ENCODE peak calls at places on chromosomes 1 and 21, in eight cellular contexts. E is testis, N is right lobe of liver, L is uterus, T is breast epithelium, K is H54, H is HCT116, P is heart left ventricle. M is an unnamed sample.

GRCh38 chr1:23908453-23909341 is 4.5 kb downstream of the CNR2 start:
- DNase-seq in E (no peak), N (no peak), L (no peak), T (no peak), K (no peak), H (no peak), P (peak; percentile 39), M (no peak)

GRCh38 chr1:47972864-47973437 is 24.2 kb downstream of the TRABD2B start:
- DNase-seq in E (peak; percentile 22), N (no peak), L (no peak), T (no peak), K (no peak), H (no peak), P (no peak), M (no peak)

GRCh38 chr1:178501705-178502329 is 5.1 kb upstream of the CLEC20A start:
- DNase-seq in E (peak; percentile 79), N (peak; percentile 77), L (peak; percentile 37), T (no peak), K (peak; percentile 81), H (peak; percentile 48), P (peak; percentile 75), M (peak; percentile 57)

GRCh38 chr1:176577651-176578197 is 114.7 kb downstream of the PAPPA2 start:
- DNase-seq in E (no peak), N (no peak), L (no peak), T (no peak), K (no peak), H (no peak), P (no peak), M (no peak)

GRCh38 chr1:221035680-221036153 is 156.5 kb downstream of the HLX start:
- DNase-seq in E (no peak), N (no peak), L (no peak), T (no peak), K (peak; percentile 15), H (no peak), P (no peak), M (peak; percentile 73)

GRCh38 chr1:230401763-230402294 is 24.3 kb downstream of the PGBD5 start:
- DNase-seq in E (no peak), N (no peak), L (no peak), T (no peak), K (no peak), H (no peak), P (no peak), M (no peak)

GRCh38 chr1:199759268-199759724 is 268.2 kb upstream of the NR5A2 start:
- DNase-seq in E (no peak), N (no peak), L (no peak), T (no peak), K (peak; percentile 19), H (peak; percentile 92), P (no peak), M (no peak)

GRCh38 chr1:163673756-163674155 is 352.0 kb downstream of the NUF2 start:
- DNase-seq in E (no peak), N (no peak), L (peak; percentile 72), T (no peak), K (no peak), H (no peak), P (no peak), M (no peak)

GRCh38 chr1:42319128-42319851 is 15.7 kb downstream of the FOXJ3 start:
- DNase-seq in E (no peak), N (no peak), L (no peak), T (no peak), K (no peak), H (no peak), P (no peak), M (no peak)

GRCh38 chr21:46066843-46067331 is 31.0 kb upstream of the COL6A2 start:
- DNase-seq in E (peak; percentile 41), N (no peak), L (peak; percentile 77), T (peak; percentile 17), K (no peak), H (no peak), P (peak; percentile 72), M (no peak)

GRCh38 chr21:45547211-45547900 is 5.1 kb upstream of the SLC19A1 start:
- DNase-seq in E (no peak), N (no peak), L (no peak), T (no peak), K (no peak), H (no peak), P (no peak), M (no peak)

GRCh38 chr1:8112611-8113256 is 86.6 kb upstream of the ERRFI1 start:
- DNase-seq in E (no peak), N (no peak), L (no peak), T (no peak), K (no peak), H (no peak), P (no peak), M (no peak)

GRCh38 chr1:65230741-65231439 is 78.5 kb upstream of the DNAJC6 start:
- DNase-seq in E (no peak), N (no peak), L (no peak), T (no peak), K (no peak), H (no peak), P (no peak), M (peak; percentile 97)

GRCh38 chr1:98766241-98766640 is 104.7 kb downstream of the SNX7 start:
- DNase-seq in E (no peak), N (no peak), L (no peak), T (no peak), K (no peak), H (no peak), P (no peak), M (no peak)

GRCh38 chr1:222288056-222288455 is 259.8 kb downstream of the HHIPL2 start:
- DNase-seq in E (peak; percentile 39), N (no peak), L (no peak), T (peak; percentile 52), K (peak; percentile 26), H (peak; percentile 21), P (no peak), M (peak; percentile 13)

GRCh38 chr1:58903450-58904298 is 119.8 kb upstream of the JUN start:
- DNase-seq in E (peak; percentile 93), N (peak; percentile 98), L (peak; percentile 96), T (peak; percentile 90), K (peak; percentile 77), H (peak; percentile 55), P (peak; percentile 97), M (peak; percentile 88)

DNA sequence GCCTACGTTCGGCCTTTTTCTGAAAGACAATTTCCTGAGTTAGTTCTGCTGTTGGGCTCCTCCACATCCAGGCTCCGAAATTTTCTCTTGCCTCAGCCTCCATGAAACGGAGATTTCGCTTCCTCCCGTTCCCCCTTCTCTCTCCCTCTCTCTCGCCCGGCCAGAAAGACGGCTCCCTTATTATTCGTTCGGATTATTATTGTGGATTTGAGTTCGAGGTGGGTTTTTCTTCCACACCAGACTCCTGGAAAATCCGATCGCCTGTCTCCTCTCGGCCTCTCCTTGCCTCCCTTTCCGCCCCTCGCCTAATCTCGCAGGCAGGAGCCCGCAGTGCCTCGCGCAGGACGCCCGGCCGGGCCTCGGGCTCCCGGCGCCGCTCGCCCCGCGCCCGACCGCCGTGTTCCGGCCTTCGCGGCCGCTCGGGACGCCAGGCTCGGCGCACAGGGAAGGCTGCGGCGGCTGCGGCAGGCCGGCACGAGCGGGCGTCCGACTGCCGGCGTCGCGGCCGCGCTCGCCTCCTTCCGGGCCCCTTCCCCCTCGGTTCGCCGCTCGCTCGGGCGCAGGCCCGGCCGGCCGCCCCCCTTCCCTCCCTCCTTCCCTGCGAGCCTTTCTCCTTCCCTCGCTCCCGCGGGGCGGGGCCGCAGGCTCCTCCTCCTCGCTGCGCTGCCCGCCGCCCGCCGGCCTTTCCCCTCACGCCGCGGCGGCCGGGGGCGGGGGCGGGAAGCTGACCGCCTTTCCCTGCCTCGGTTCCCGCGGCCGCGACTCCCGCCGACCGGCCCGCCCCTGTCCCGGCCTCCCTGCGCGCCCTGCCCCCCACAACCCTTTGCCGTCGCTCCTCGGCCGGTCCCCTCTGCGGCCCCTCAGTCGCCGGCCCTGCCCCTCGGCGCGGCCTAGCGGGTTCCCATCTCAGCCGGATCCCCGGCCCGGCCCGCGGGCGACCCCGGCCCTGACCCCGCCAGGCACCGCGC is at the start of gene ARHGEF11:
- DNase-seq in E (peak; percentile 92), N (peak; percentile 95), L (peak; percentile 94), T (peak; percentile 79), K (peak; percentile 90), H (peak; percentile 64), P (peak; percentile 95), M (peak; percentile 68)
- TF ChIP-seq POLR2A in E (no peak), N (peak; percentile 94), L (peak; percentile 51), T (no peak), K (peak; percentile 90), H (peak; percentile 48), P (no peak), M (peak; percentile 30)

DNA sequence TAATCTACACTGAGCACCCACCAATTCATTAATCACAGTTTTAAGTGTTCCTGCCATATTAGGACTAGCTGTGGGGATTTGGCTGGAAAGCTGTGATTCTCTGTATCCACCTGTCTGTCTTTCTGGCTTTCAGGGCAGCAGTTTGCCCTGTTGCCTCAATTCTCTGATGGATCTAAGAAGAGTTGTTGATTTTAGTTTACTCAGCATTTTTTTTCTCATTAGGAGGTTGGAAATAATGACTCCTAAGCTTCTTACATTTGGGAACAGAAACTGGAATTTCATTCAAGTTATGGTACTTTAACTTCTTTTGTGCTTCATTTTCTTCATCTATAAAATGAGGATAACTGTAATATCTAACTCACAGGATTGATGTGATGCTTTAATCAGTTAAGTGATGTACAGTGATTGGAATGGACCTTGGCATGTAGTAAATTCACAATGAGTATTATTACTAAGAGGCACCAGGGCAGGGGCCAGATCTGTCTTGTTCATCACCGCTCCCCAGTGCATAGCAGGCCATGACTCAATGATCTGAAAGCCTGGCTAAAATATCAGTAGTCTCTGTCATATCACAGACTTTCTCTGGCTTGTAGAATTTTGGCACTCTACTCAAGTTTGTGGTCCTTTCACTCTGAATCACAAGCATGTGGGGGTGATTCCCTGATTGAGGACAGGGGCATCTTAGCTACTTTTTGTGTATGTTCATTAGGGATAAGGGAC is 51.4 kb upstream of the GREM2 start:
- DNase-seq in E (no peak), N (no peak), L (no peak), T (no peak), K (no peak), H (no peak), P (no peak), M (no peak)
- TF ChIP-seq POLR2A in E (no peak), N (no peak), L (no peak), T (no peak), K (no peak), H (no peak), P (no peak), M (no peak)

DNA sequence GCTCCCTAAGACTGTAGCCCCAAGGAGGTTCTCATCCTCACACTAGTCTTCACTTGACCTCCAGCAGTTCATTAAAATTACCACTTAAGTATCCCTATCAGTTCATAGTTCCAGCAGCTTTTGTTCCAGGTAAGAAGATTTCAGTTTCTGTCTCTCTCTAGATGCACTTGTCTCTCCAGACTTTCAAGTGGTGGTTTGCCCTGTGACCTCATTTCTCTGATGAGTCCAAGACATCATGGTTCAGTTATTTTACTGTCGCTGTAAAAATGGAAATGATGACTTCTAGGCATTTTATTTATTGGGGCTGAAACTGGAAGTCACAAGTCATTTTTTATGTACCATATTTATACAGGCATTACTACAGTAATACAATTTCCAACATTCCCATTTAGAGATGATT is 17.9 kb upstream of the RGS18 start:
- DNase-seq in E (no peak), N (no peak), L (no peak), T (no peak), K (no peak), H (no peak), P (no peak), M (no peak)
- TF ChIP-seq POLR2A in E (no peak), N (no peak), L (no peak), T (no peak), K (no peak), H (no peak), P (no peak), M (no peak)

DNA sequence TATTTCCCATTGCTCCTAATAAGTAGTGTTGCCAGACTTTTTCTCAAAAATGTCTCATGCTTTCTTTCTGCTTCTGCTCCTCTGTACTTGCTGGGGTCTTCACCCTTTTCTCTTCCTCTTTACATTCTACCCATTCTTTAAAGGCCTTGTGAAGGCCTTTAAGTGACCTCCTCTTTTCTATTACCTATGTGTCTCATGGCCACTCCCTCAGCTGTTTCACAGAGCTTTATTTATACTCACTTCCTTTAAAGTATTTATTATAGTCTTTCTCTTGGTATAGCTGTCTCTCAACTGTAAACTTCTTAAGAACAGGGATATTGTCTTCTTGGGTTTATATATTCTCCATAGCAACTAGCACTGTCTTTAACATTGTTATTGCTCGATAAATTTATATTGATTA is 803 bp downstream of the GOLPH3L start:
- DNase-seq in E (no peak), N (no peak), L (no peak), T (no peak), K (no peak), H (no peak), P (no peak), M (peak; percentile 32)
- TF ChIP-seq POLR2A in E (no peak), N (no peak), L (no peak), T (no peak), K (no peak), H (no peak), P (no peak), M (no peak)

M was measured in erythroblast.